ENCODE peak calls at places on chromosomes 1 and 21, in nine cellular contexts. R is A673, P is nephron progenitor cell, F is EH, S is T-helper 17 cell, N is astrocyte of the spinal cord, M is activated T-helper 1 cell treated with Interleukin-2 at 50 U/mL for 16 hours, G is anterior cingulate cortex, E is cardiac muscle cell. L is an unnamed sample.
A peak's percentile ranks its signal among the peaks of the same experiment; 100 is the strongest.

GRCh38 chr1:40782371-40782956 is 1.1 kb upstream of the KCNQ4 start:
- DNase-seq in R (no peak), P (peak; percentile 69), F (peak; percentile 34), S (no peak), N (peak; percentile 22), M (no peak), G (no peak), E (no peak), L (peak; percentile 23)

GRCh38 chr1:160628799-160629263 is 18.0 kb downstream of the SLAMF1 start:
- DNase-seq in R (no peak), P (no peak), F (no peak), S (no peak), N (no peak), M (no peak), G (no peak), E (no peak), L (no peak)

GRCh38 chr1:229410692-229411433 is 23.0 kb downstream of the ACTA1 start:
- DNase-seq in R (peak; percentile 67), P (no peak), F (peak; percentile 85), S (no peak), N (peak; percentile 30), M (no peak), G (no peak), E (peak; percentile 62), L (peak; percentile 83)

GRCh38 chr1:37677808-37678207 is 14.5 kb upstream of the CDCA8 start:
- DNase-seq in R (no peak), P (no peak), F (no peak), S (no peak), N (no peak), M (no peak), G (no peak), E (no peak), L (no peak)

GRCh38 chr1:18668051-18668450 is 37.4 kb downstream of the PAX7 start:
- DNase-seq in R (peak; percentile 36), P (no peak), F (no peak), S (no peak), N (no peak), M (no peak), G (no peak), E (no peak), L (no peak)

GRCh38 chr1:83546863-83547262 is 452.1 kb downstream of the TTLL7 start:
- DNase-seq in R (no peak), P (no peak), F (peak; percentile 30), S (no peak), N (no peak), M (no peak), G (no peak), E (peak; percentile 26), L (no peak)

GRCh38 chr1:239744851-239745250 is 346.8 kb upstream of the FMN2 start:
- DNase-seq in R (no peak), P (no peak), F (no peak), S (no peak), N (no peak), M (no peak), G (no peak), E (no peak), L (no peak)

GRCh38 chr1:208030320-208031091 is 119.6 kb upstream of the CD34 start:
- DNase-seq in R (no peak), P (no peak), F (peak; percentile 58), S (no peak), N (peak; percentile 67), M (no peak), G (no peak), E (peak; percentile 81), L (no peak)

GRCh38 chr1:68207129-68207689 is 25.1 kb downstream of the WLS start:
- DNase-seq in R (peak; percentile 65), P (no peak), F (peak; percentile 67), S (no peak), N (peak; percentile 76), M (no peak), G (no peak), E (peak; percentile 73), L (no peak)

GRCh38 chr1:244347942-244348341 is 103.8 kb downstream of the ADSS2 start:
- DNase-seq in R (no peak), P (no peak), F (peak; percentile 76), S (no peak), N (no peak), M (no peak), G (no peak), E (no peak), L (no peak)

GRCh38 chr1:111085666-111086065 is 54.2 kb downstream of the DRAM2 start:
- DNase-seq in R (no peak), P (no peak), F (no peak), S (no peak), N (no peak), M (no peak), G (no peak), E (no peak), L (no peak)

GRCh38 chr21:45262616-45263015 is 25.1 kb downstream of the POFUT2 start:
- DNase-seq in R (no peak), P (no peak), F (no peak), S (no peak), N (no peak), M (no peak), G (no peak), E (no peak), L (peak; percentile 2)

GRCh38 chr1:197600751-197601150 is 174.5 kb downstream of the DENND1B start:
- DNase-seq in R (no peak), P (no peak), F (no peak), S (no peak), N (no peak), M (no peak), G (no peak), E (no peak), L (no peak)

GRCh38 chr1:200738733-200739498 is at the start of gene CAMSAP2:
- DNase-seq in R (peak; percentile 94), P (peak; percentile 93), F (peak; percentile 94), S (peak; percentile 76), N (peak; percentile 91), M (peak; percentile 52), G (peak; percentile 83), E (peak; percentile 96), L (peak; percentile 93)

GRCh38 chr1:57843760-57844159 is 419.9 kb upstream of the DAB1 start:
- DNase-seq in R (no peak), P (no peak), F (peak; percentile 75), S (no peak), N (peak; percentile 82), M (no peak), G (no peak), E (peak; percentile 62), L (peak; percentile 17)

L was measured in Daoy.